ENCODE peak calls at places on chromosomes 12 and 14, in ten cellular contexts. C, Q, K, A, V, F, W, M, N and U are unnamed samples.

GRCh38 chr12:41310367-41310766 is 122.2 kb downstream of the PDZRN4 start:
- DNase-seq in W (no peak), C (no peak), Q (no peak), M (no peak), V (no peak), K (no peak), A (no peak), N (no peak), F (no peak), U (no peak)

GRCh38 chr14:35963209-35963608 is 137.1 kb downstream of the BRMS1L start:
- DNase-seq in F (no peak), K (no peak), W (no peak), A (no peak), N (no peak), Q (no peak), C (no peak), M (no peak), V (no peak), U (no peak)

GRCh38 chr12:69056743-69057515 is 124.0 kb upstream of the CPM start:
- DNase-seq in V (no peak), M (no peak), Q (no peak), W (peak), N (no peak), C (no peak), K (peak), F (no peak), A (no peak), U (no peak)

GRCh38 chr14:102694530-102695171 is 82.6 kb upstream of the TRAF3 start:
- DNase-seq in F (peak), C (peak), M (peak), Q (peak), V (peak), A (peak), K (peak), N (peak), W (peak), U (no peak)

GRCh38 chr12:109910969-109911348 is 10.9 kb downstream of the TCHP start:
- DNase-seq in V (peak), K (no peak), Q (no peak), A (peak), C (no peak), F (no peak), M (no peak), N (no peak), W (peak), U (no peak)

GRCh38 chr12:83408168-83408567 is 721.5 kb downstream of the TMTC2 start:
- DNase-seq in K (no peak), C (no peak), N (no peak), V (no peak), F (no peak), A (no peak), W (no peak), Q (no peak), M (no peak), U (no peak)

GRCh38 chr14:51004801-51005526 is 60.7 kb upstream of the PYGL start:
- DNase-seq in N (no peak), C (no peak), Q (no peak), W (peak), K (no peak), V (no peak), A (peak), M (no peak), F (no peak), U (no peak)

GRCh38 chr12:29700761-29701481 is 82.8 kb downstream of the TMTC1 start:
- DNase-seq in A (no peak), Q (no peak), K (peak), W (peak), M (no peak), F (no peak), V (no peak), C (no peak), N (no peak), U (no peak)

GRCh38 chr12:122873540-122873939 is 22.4 kb downstream of the VPS37B start:
- DNase-seq in M (no peak), V (no peak), K (no peak), C (no peak), F (peak), N (no peak), A (no peak), W (no peak), Q (no peak), U (no peak)

GRCh38 chr12:80946591-80946990 is 8.9 kb upstream of the LIN7A start:
- DNase-seq in N (no peak), C (no peak), A (no peak), Q (no peak), W (peak), V (no peak), M (no peak), F (no peak), K (no peak), U (no peak)

GRCh38 chr12:127411141-127411915 is 855.6 kb upstream of the TMEM132C start:
- DNase-seq in V (no peak), M (no peak), C (no peak), N (no peak), Q (no peak), K (no peak), F (no peak), A (no peak), W (peak), U (no peak)

GRCh38 chr12:76927170-76927784 is 48.5 kb upstream of the CSRP2 start:
- DNase-seq in Q (no peak), A (peak), M (peak), F (no peak), V (peak), N (peak), K (peak), W (peak), C (no peak), U (no peak)

GRCh38 chr12:42865282-42865681 is 275.7 kb upstream of the PRICKLE1 start:
- DNase-seq in M (no peak), W (no peak), K (no peak), N (no peak), C (no peak), A (no peak), Q (no peak), F (no peak), V (no peak), U (no peak)

GRCh38 chr12:130639759-130640158 is 76.3 kb downstream of the RIMBP2 start:
- DNase-seq in V (no peak), A (no peak), F (no peak), K (no peak), W (no peak), C (no peak), M (no peak), Q (no peak), N (no peak), U (no peak)

GRCh38 chr12:84913151-84913550 is 552 bp upstream of the SLC6A15 start:
- DNase-seq in Q (no peak), A (no peak), M (no peak), F (no peak), V (no peak), C (no peak), N (no peak), K (no peak), W (no peak), U (no peak)

GRCh38 chr14:54548491-54548890 is 18.4 kb upstream of the SAMD4A start:
- DNase-seq in C (no peak), Q (no peak), N (no peak), M (no peak), F (no peak), W (no peak), K (no peak), A (no peak), V (no peak), U (no peak)

GRCh38 chr14:24053548-24054323 is 1.9 kb downstream of the CARMIL3 start:
- DNase-seq in F (no peak), M (no peak), C (no peak), W (no peak), Q (no peak), A (no peak), N (no peak), K (no peak), V (no peak), U (no peak)

GRCh38 chr14:35390577-35391387 is 13.8 kb downstream of the NFKBIA start:
- DNase-seq in A (no peak), V (no peak), M (no peak), C (no peak), K (no peak), N (no peak), W (peak), Q (no peak), F (peak), U (no peak)

GRCh38 chr14:104587641-104588040 is 8.1 kb downstream of the C14orf180 start:
- DNase-seq in K (no peak), Q (no peak), V (no peak), W (no peak), N (no peak), A (no peak), F (no peak), C (no peak), M (no peak), U (no peak)

GRCh38 chr14:98208943-98209342 is 1063.1 kb downstream of the BCL11B start:
- DNase-seq in Q (no peak), M (no peak), F (no peak), V (no peak), C (no peak), K (no peak), W (no peak), A (no peak), N (no peak), U (no peak)

GRCh38 chr12:112468041-112468440 is 49.3 kb downstream of the PTPN11 start:
- DNase-seq in N (no peak), W (no peak), F (no peak), C (no peak), V (no peak), A (no peak), K (no peak), M (no peak), Q (no peak), U (no peak)

GRCh38 chr12:32357601-32358249 is 41.6 kb upstream of the FGD4 start:
- DNase-seq in W (no peak), K (no peak), M (no peak), C (no peak), N (no peak), Q (no peak), A (no peak), F (no peak), V (no peak), U (no peak)

GRCh38 chr12:14776236-14776959 is 26.9 kb downstream of the WBP11 start:
- DNase-seq in V (no peak), M (no peak), N (no peak), C (no peak), A (no peak), F (no peak), Q (no peak), W (peak), K (no peak), U (no peak)

GRCh38 chr12:10884086-10884725 is at the start of gene PRH1:
- DNase-seq in C (no peak), W (no peak), M (no peak), A (no peak), V (no peak), K (no peak), F (no peak), Q (no peak), N (no peak), U (no peak)

GRCh38 chr12:50842637-50843493 is at the start of gene TMPRSS12:
- DNase-seq in M (no peak), V (no peak), N (no peak), C (no peak), K (no peak), A (peak), W (no peak), Q (no peak), F (no peak), U (no peak)

GRCh38 chr12:79317184-79317847 is 373.4 kb downstream of the PAWR start:
- DNase-seq in M (no peak), K (no peak), C (no peak), V (no peak), Q (no peak), F (no peak), A (no peak), N (no peak), W (no peak), U (no peak)

GRCh38 chr12:89356069-89356665 is 3.9 kb upstream of the DUSP6 start:
- DNase-seq in N (no peak), C (no peak), W (no peak), V (no peak), F (no peak), Q (no peak), M (no peak), A (no peak), K (no peak), U (no peak)

GRCh38 chr14:102034301-102034700 is 52.5 kb downstream of the HSP90AA1 start:
- DNase-seq in A (no peak), K (no peak), M (no peak), W (no peak), V (no peak), Q (no peak), N (no peak), C (no peak), F (no peak), U (no peak)

GRCh38 chr12:180445-180844 is 33.5 kb downstream of the SLC6A12 start:
- DNase-seq in C (no peak), M (no peak), A (no peak), N (peak), Q (no peak), K (no peak), F (no peak), V (no peak), W (no peak), U (peak)

GRCh38 chr14:36976571-36977023 is 195.8 kb downstream of the SLC25A21 start:
- DNase-seq in W (peak), Q (no peak), N (no peak), K (peak), V (no peak), A (peak), F (no peak), M (no peak), C (no peak), U (no peak)